ENCODE peak calls at places on chromosomes 7 and 10, in six cellular contexts. J is heart left ventricle, O is esophagus squamous epithelium, C is MM.1S, Y is Peyer's patch, V is tibial artery. R is an unnamed sample.

GRCh38 chr7:76509931-76510877 is at the start of gene UPK3B:
- DNase-seq in Y (no peak), J (no peak), O (no peak), C (no peak), V (peak; percentile 59), R (no peak)

GRCh38 chr7:5200561-5201235 is 10.7 kb downstream of the WIPI2 start:
- DNase-seq in Y (no peak), J (no peak), C (no peak), O (no peak), V (no peak), R (no peak)

GRCh38 chr7:45082031-45082830 is 6.5 kb downstream of the NACAD start:
- DNase-seq in C (no peak), J (peak; percentile 25), V (peak; percentile 63), Y (no peak), O (no peak), R (no peak)

GRCh38 chr7:74289660-74290589 is 718 bp downstream of the CLIP2 start:
- DNase-seq in Y (peak; percentile 73), J (no peak), C (no peak), O (no peak), V (peak; percentile 85), R (no peak)

GRCh38 chr7:81299711-81300110 is 380.9 kb upstream of the SEMA3C start:
- DNase-seq in O (no peak), J (no peak), Y (no peak), C (no peak), V (no peak), R (no peak)

GRCh38 chr7:44973610-44974401 is 5.0 kb downstream of the MYO1G start:
- DNase-seq in C (peak; percentile 72), J (peak; percentile 60), V (no peak), O (no peak), Y (no peak), R (no peak)

GRCh38 chr7:148819697-148820332 is 64.3 kb downstream of the EZH2 start:
- DNase-seq in V (no peak), Y (no peak), C (no peak), J (no peak), O (no peak), R (no peak)

GRCh38 chr7:93723424-93724124 is 149.1 kb upstream of the CALCR start:
- DNase-seq in Y (no peak), J (no peak), O (no peak), C (no peak), V (no peak), R (no peak)

GRCh38 chr10:71128311-71129010 is 83.9 kb upstream of the UNC5B start:
- DNase-seq in O (no peak), Y (no peak), V (no peak), C (no peak), J (peak; percentile 41), R (no peak)

GRCh38 chr7:26694156-26694555 is 170.2 kb downstream of the SKAP2 start:
- DNase-seq in Y (no peak), V (no peak), J (no peak), O (no peak), C (no peak), R (no peak)

GRCh38 chr10:73099141-73099540 is 2.5 kb upstream of the P4HA1 start:
- DNase-seq in C (no peak), V (no peak), Y (no peak), J (no peak), O (no peak), R (no peak)

GRCh38 chr7:28054531-28055160 is 125.9 kb downstream of the JAZF1 start:
- DNase-seq in J (no peak), C (no peak), O (no peak), Y (no peak), V (no peak), R (no peak)

GRCh38 chr10:95289003-95289920 is 1.5 kb downstream of the PDLIM1 start:
- DNase-seq in C (no peak), V (no peak), Y (peak; percentile 69), O (no peak), J (no peak), R (no peak)

GRCh38 chr7:117827861-117828260 is 45.4 kb downstream of the CTTNBP2 start:
- DNase-seq in Y (no peak), J (no peak), O (no peak), C (no peak), V (no peak), R (peak; percentile 7)

GRCh38 chr10:99124376-99124775 is 111.3 kb downstream of the HPSE2 start:
- DNase-seq in C (no peak), Y (no peak), J (no peak), V (peak; percentile 94), O (no peak), R (no peak)

GRCh38 chr10:11838298-11838852 is 15.2 kb downstream of the PROSER2 start:
- DNase-seq in C (no peak), V (no peak), O (no peak), Y (no peak), J (no peak), R (peak; percentile 30)

GRCh38 chr10:114403545-114404161 is 649 bp downstream of the AFAP1L2 start:
- DNase-seq in C (no peak), O (no peak), J (peak; percentile 57), V (no peak), Y (no peak), R (no peak)

GRCh38 chr10:102401735-102402511 is 6.4 kb downstream of the NFKB2 start:
- DNase-seq in V (no peak), C (no peak), J (no peak), Y (no peak), O (no peak), R (no peak)

GRCh38 chr7:151076863-151077704 is 3.5 kb downstream of the FASTK start:
- DNase-seq in Y (peak; percentile 51), C (no peak), V (no peak), J (no peak), O (no peak), R (no peak)
- TF ChIP-seq CTCF in Y (no peak), C (peak; percentile 35), V (no peak), J (no peak), O (no peak), R (no peak)

GRCh38 chr10:29858352-29859267 is 200.8 kb downstream of the JCAD start:
- DNase-seq in J (peak; percentile 76), O (no peak), V (peak; percentile 90), Y (no peak), C (no peak), R (peak; percentile 74)

GRCh38 chr10:29862926-29863614 is 196.3 kb downstream of the JCAD start:
- DNase-seq in V (no peak), O (no peak), J (no peak), Y (no peak), C (no peak), R (no peak)

GRCh38 chr10:29859521-29860130 is 199.8 kb downstream of the JCAD start:
- DNase-seq in V (no peak), J (no peak), Y (no peak), C (no peak), O (no peak), R (no peak)

GRCh38 chr10:29860159-29860558 is 199.2 kb downstream of the JCAD start:
- DNase-seq in V (no peak), O (no peak), C (no peak), Y (no peak), J (no peak), R (no peak)

DNA sequence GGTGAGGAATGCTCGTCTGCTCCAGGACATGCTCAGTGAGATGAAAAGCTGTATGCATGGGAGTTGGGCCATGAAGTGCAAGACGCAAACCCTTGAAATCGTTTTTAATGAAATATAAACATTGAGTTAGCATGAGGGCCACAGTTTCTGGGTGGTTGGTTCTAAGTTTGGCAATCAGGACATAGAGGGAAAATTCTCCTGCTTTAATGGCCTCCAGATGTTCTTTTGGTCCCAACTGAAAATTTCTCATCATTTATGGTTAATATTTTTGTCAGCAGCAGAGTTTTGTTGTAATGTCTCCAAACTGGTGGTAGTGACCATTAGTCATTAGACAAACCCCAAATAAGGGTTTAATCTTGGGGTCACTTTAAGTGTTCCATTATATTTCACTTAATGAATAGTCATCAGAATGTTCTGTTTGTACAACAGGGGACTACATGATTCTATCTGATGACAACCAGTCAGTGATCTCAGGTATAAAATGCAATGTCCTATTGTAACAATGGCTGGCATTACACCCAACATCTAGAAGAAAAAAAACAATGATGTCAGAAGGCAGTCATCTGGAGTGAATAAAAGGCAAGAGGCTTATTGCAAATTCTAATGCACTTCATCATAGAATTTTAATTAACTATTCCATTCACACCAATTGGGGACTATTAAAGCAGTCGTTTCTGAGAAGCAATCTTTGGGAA is 197.4 kb downstream of the JCAD start:
- DNase-seq in O (no peak), J (no peak), C (no peak), V (no peak), Y (no peak), R (no peak)
- H3K4me1 ChIP-seq in O (peaks cover 20% of the 10 kb centered on the region), J (peaks cover 7% of the 10 kb centered on the region), C (no peaks in the 10 kb centered on the region), V (peaks cover 65% of the 10 kb centered on the region), Y (no peaks in the 10 kb centered on the region), R (no peaks in the 10 kb centered on the region)

DNA sequence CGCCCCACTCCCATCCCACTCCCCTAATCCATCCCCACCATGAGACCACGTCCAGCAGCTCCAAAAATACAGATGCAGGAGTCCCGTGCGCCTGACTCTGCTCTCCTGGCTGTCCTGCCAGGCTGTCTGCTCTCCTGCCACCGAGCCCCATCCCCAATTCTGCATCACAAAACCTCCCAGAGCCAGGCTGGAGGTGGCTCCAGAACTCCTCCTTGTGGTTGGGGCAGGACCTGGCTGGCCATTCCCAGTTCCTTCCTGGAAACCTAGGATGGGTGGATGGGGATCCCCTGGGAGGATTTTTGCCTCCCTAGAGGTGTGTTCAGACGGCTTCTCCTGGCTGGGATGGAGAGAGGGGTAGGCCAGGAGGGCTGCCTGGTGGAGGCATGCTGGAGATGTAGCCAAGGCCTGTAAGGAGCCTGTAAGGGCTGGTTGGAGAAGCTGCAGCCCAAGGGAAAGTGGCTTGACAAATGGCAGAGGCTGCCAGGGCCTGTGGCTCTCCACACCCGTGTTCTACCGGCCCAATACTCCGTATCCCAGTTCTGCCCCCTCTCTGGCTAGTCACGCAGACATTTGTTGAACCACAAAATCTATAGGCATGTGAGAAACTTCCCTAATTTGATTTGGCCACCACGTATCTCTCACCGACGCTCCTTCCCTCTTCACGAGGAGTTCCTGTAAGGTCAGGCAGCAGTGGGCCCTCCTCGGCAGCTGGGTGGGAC is 99.3 kb downstream of the ARHGAP22 start:
- DNase-seq in Y (no peak), C (no peak), J (no peak), V (peak; percentile 48), O (no peak), R (peak; percentile 1)
- TF ChIP-seq CTCF in Y (no peak), C (no peak), J (no peak), V (no peak), O (no peak), R (no peak)

DNA sequence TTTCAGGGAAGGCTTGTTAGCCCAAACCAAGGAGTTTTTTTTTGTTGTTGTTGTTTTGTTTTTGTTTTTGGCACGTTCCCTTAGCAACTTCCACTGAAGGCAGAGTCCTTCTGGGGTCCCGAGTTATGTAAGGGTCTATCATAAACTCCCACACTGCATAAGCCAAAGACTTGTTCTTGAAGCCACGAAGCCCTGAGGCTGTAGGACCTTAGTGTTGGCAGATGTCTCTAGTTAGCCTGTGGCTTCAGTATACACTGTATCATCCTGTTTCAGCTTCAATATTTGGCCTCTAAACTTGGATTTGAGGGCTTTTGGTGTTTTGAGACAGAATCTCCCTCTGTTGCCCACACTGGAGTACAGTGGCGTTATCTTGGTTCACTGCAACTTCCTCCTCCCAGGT is 13.6 kb downstream of the KPNA7 start:
- DNase-seq in C (no peak), O (no peak), Y (no peak), J (no peak), V (no peak), R (no peak)
- H3K4me1 ChIP-seq in C (no peaks in the 10 kb centered on the region), O (no peaks in the 10 kb centered on the region), Y (no peaks in the 10 kb centered on the region), J (no peaks in the 10 kb centered on the region), V (peaks cover 7% of the 10 kb centered on the region), R (no peaks in the 10 kb centered on the region)